ENCODE peak calls at places on chromosomes 1 and 21, in seven cellular contexts. R, P, S, X, L, B and F are unnamed samples.

GRCh38 chr1:116474921-116475849 is 95.6 kb downstream of the CD58 start:
- DNase-seq in R (no peak), P (no peak), S (no peak), X (no peak), L (no peak), B (peak), F (no peak)

GRCh38 chr1:192951961-192952460 is 107.1 kb downstream of the UCHL5 start:
- DNase-seq in R (no peak), P (no peak), S (no peak), X (no peak), L (no peak), B (peak), F (no peak)

GRCh38 chr21:44550807-44551206 is 498 bp downstream of the KRTAP10-2 start:
- DNase-seq in R (peak), P (no peak), S (no peak), X (no peak), L (no peak), B (no peak), F (no peak)

GRCh38 chr1:96365076-96365475 is 356.5 kb upstream of the PTBP2 start:
- DNase-seq in R (peak), P (no peak), S (no peak), X (no peak), L (no peak), B (no peak), F (no peak)

GRCh38 chr1:19182223-19182622 is 27.8 kb downstream of the UBR4 start:
- DNase-seq in R (no peak), P (no peak), S (no peak), X (no peak), L (no peak), B (no peak), F (no peak)

GRCh38 chr21:40512590-40512989 is 334.4 kb downstream of the DSCAM start:
- DNase-seq in R (peak), P (no peak), S (no peak), X (no peak), L (peak), B (no peak), F (no peak)

GRCh38 chr1:38256072-38256471 is 209.5 kb upstream of the POU3F1 start:
- DNase-seq in R (no peak), P (no peak), S (no peak), X (no peak), L (no peak), B (no peak), F (no peak)

GRCh38 chr1:16351994-16352841 is at the start of gene FBXO42:
- DNase-seq in R (peak), P (peak), S (peak), X (peak), L (peak), B (peak), F (peak)

GRCh38 chr1:240385551-240385950 is 226.4 kb downstream of the GREM2 start:
- DNase-seq in R (no peak), P (no peak), S (no peak), X (no peak), L (no peak), B (no peak), F (no peak)

GRCh38 chr1:36349241-36349671 is 25.8 kb upstream of the EVA1B start:
- DNase-seq in R (no peak), P (no peak), S (no peak), X (no peak), L (no peak), B (no peak), F (peak)

GRCh38 chr1:169041371-169041770 is 65.1 kb upstream of the ATP1B1 start:
- DNase-seq in R (no peak), P (no peak), S (no peak), X (no peak), L (no peak), B (no peak), F (no peak)

GRCh38 chr21:20351138-20351537 is 647.1 kb upstream of the NCAM2 start:
- DNase-seq in R (no peak), P (no peak), S (no peak), X (no peak), L (no peak), B (no peak), F (no peak)

GRCh38 chr1:24443241-24443656 is 27.6 kb downstream of the NIPAL3 start:
- DNase-seq in R (peak), P (no peak), S (no peak), X (no peak), L (no peak), B (no peak), F (no peak)